ENCODE peak calls at places on chromosomes 13 and 19, in eight cellular contexts. O, S, Z, G, D, H, W and V are unnamed samples.

GRCh38 chr13:95349267-95349666 is 48.0 kb upstream of the ABCC4 start:
- DNase-seq in G (no peak), S (no peak), H (no peak), O (no peak), Z (peak), W (no peak), D (no peak), V (no peak)

GRCh38 chr19:48629599-48630288 is 7.4 kb downstream of the DBP start:
- DNase-seq in O (peak), Z (no peak), W (peak), S (no peak), G (no peak), D (peak), H (peak), V (no peak)

GRCh38 chr13:97369269-97369893 is 64.6 kb upstream of the RAP2A start:
- DNase-seq in H (peak), D (no peak), Z (peak), G (no peak), W (no peak), S (no peak), O (no peak), V (no peak)

GRCh38 chr19:6457958-6458694 is 1.5 kb downstream of the SLC25A23 start:
- DNase-seq in D (no peak), W (no peak), H (no peak), S (no peak), G (no peak), O (no peak), Z (peak), V (no peak)

GRCh38 chr19:30236006-30236405 is 136.2 kb upstream of the ZNF536 start:
- DNase-seq in S (peak), O (peak), D (no peak), G (no peak), W (no peak), H (no peak), Z (no peak), V (no peak)

GRCh38 chr19:15640294-15640903 is at the start of gene CYP4F3:
- DNase-seq in S (no peak), H (no peak), W (no peak), Z (no peak), G (no peak), D (no peak), O (no peak), V (no peak)

GRCh38 chr19:50633973-50634372 is 5.7 kb downstream of the SYT3 start:
- DNase-seq in H (no peak), G (no peak), O (no peak), W (no peak), D (no peak), Z (no peak), S (no peak), V (no peak)

GRCh38 chr19:4713384-4713951 is 10.2 kb downstream of the DPP9 start:
- DNase-seq in D (peak), Z (peak), G (no peak), W (peak), H (no peak), O (no peak), S (no peak), V (no peak)

GRCh38 chr19:16457195-16457953 is 14.4 kb downstream of the EPS15L1 start:
- DNase-seq in H (no peak), O (peak), G (no peak), W (no peak), D (peak), S (no peak), Z (peak), V (no peak)

GRCh38 chr19:42274065-42274682 is 5.1 kb downstream of the CIC start:
- DNase-seq in G (peak), O (no peak), D (peak), S (peak), W (peak), H (no peak), Z (no peak), V (no peak)

GRCh38 chr13:87810391-87810801 is 139.2 kb downstream of the SLITRK5 start:
- DNase-seq in W (peak), Z (peak), O (peak), H (no peak), D (no peak), G (no peak), S (no peak), V (no peak)

GRCh38 chr19:38228491-38229439 is 4.7 kb upstream of the DPF1 start:
- DNase-seq in H (no peak), D (no peak), G (no peak), O (peak), S (no peak), Z (no peak), W (no peak), V (no peak)

GRCh38 chr13:92716749-92717148 is 509.9 kb upstream of the GPC6 start:
- DNase-seq in D (no peak), S (no peak), G (no peak), H (no peak), W (no peak), O (no peak), Z (peak), V (no peak)

GRCh38 chr13:42164557-42165125 is 107.3 kb upstream of the AKAP11 start:
- DNase-seq in O (no peak), W (no peak), H (no peak), S (no peak), G (no peak), D (no peak), Z (no peak), V (no peak)

GRCh38 chr19:56071151-56071550 is 49.9 kb downstream of the ZNF787 start:
- DNase-seq in H (no peak), O (no peak), S (no peak), D (no peak), W (no peak), G (no peak), Z (no peak), V (no peak)

GRCh38 chr13:106349080-106349841 is 186.2 kb downstream of the EFNB2 start:
- DNase-seq in D (no peak), W (peak), G (no peak), H (no peak), S (no peak), O (peak), Z (peak), V (no peak)

GRCh38 chr13:109180905-109181425 is 551.6 kb downstream of the MYO16 start:
- DNase-seq in S (no peak), W (peak), Z (peak), O (no peak), G (no peak), D (no peak), H (no peak), V (no peak)

GRCh38 chr19:12867120-12868099 is 13.8 kb downstream of the DNASE2 start:
- DNase-seq in W (peak), H (peak), S (no peak), Z (peak), G (peak), D (no peak), O (peak), V (peak)

GRCh38 chr13:66581691-66582090 is 648.4 kb downstream of the PCDH9 start:
- DNase-seq in H (no peak), S (no peak), G (no peak), D (no peak), W (no peak), Z (no peak), O (no peak), V (no peak)

GRCh38 chr19:57282011-57282636 is 1.8 kb downstream of the ZNF460 start:
- DNase-seq in S (no peak), G (no peak), O (no peak), W (peak), Z (no peak), D (no peak), H (no peak), V (no peak)

GRCh38 chr13:44870456-44870929 is 118.8 kb downstream of the NUFIP1 start:
- DNase-seq in H (no peak), S (no peak), D (no peak), Z (no peak), G (no peak), W (no peak), O (no peak), V (no peak)

GRCh38 chr13:113545931-113546516 is 38.5 kb upstream of the TFDP1 start:
- DNase-seq in O (no peak), G (no peak), Z (no peak), H (no peak), W (no peak), S (no peak), D (peak), V (no peak)

GRCh38 chr13:30870049-30870884 is 35.8 kb upstream of the MEDAG start:
- DNase-seq in S (no peak), Z (peak), O (peak), W (peak), H (peak), G (no peak), D (peak), V (no peak)

GRCh38 chr19:16019691-16020448 is 56.4 kb upstream of the TPM4 start:
- DNase-seq in G (no peak), W (no peak), O (no peak), H (no peak), D (peak), S (no peak), Z (no peak), V (no peak)

GRCh38 chr19:35013047-35013819 is 13.1 kb downstream of the GRAMD1A start:
- DNase-seq in Z (peak), W (peak), G (peak), O (peak), H (peak), S (no peak), D (peak), V (peak)

GRCh38 chr13:112532837-112533745 is 54.9 kb downstream of the TUBGCP3 start:
- DNase-seq in D (no peak), W (no peak), O (no peak), G (no peak), S (no peak), Z (no peak), H (peak), V (no peak)

GRCh38 chr19:16261584-16262370 is 62.8 kb upstream of the KLF2 start:
- DNase-seq in O (no peak), S (no peak), G (no peak), D (no peak), W (no peak), H (no peak), Z (no peak), V (no peak)

GRCh38 chr13:28320884-28321574 is 173.9 kb downstream of the FLT1 start:
- DNase-seq in G (no peak), Z (no peak), S (no peak), H (no peak), W (no peak), D (no peak), O (no peak), V (no peak)

GRCh38 chr13:110061270-110061669 is 245.7 kb downstream of the COL4A1 start:
- DNase-seq in W (no peak), Z (no peak), S (no peak), G (no peak), D (no peak), O (no peak), H (no peak), V (no peak)

GRCh38 chr13:41199526-41199925 is 5.2 kb upstream of the KBTBD7 start:
- DNase-seq in W (no peak), H (no peak), G (no peak), Z (no peak), D (no peak), S (no peak), O (no peak), V (no peak)

DNA sequence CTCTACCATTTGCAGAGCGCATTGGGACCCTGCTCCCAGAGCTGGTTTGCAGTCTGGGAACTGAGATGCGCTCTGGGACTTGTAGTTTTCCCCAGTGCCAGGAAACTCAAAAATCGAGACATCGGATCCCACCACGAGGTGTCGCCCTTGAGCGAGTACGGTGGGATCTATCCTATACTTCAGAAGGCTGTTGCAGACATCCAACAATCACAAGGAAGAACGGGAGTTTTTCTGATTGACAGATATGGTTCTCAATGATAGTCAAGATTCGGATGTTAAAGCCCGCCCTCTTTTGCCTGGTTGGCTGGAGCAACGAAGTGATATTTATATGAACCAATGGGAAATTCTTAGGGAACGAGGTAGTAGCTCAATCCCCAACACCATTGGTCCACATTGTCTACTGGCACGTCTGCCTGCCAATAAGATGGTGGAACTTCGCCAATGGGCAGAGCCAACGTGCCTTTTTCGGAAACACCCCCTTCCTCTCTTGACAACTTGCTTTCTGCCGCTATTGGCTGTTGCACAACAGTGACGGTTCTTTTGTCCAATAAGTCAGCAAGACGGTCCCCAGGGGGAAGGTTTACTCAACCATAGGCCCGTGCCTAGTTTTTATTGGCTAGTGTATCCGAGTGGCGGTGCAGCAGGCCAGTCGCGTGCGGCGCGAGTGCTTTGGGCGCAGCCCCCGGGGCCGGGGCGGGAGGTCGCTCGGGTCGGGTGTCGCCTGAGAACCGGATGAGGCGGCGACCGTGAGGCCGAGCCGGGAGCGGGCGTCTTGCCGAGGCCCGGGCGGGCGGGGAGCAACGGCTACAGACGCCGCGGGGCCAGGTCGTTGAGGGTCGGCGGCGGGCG is at the start of gene DNM2:
- DNase-seq in S (peak), D (peak), H (peak), Z (peak), W (peak), O (peak), G (peak), V (peak)
- TF ChIP-seq CTCF in S (peak), D (peak), H (peak), Z (peak), W (peak), O (peak), G (peak), V (no peak)

GRCh38 chr13:71811344-71811743 is 55.7 kb downstream of the DACH1 start:
- DNase-seq in Z (no peak), W (no peak), H (no peak), S (no peak), D (no peak), G (no peak), O (no peak), V (no peak)
- TF ChIP-seq CTCF in Z (no peak), W (no peak), H (no peak), S (no peak), D (no peak), G (no peak), O (no peak), V (no peak)

DNA sequence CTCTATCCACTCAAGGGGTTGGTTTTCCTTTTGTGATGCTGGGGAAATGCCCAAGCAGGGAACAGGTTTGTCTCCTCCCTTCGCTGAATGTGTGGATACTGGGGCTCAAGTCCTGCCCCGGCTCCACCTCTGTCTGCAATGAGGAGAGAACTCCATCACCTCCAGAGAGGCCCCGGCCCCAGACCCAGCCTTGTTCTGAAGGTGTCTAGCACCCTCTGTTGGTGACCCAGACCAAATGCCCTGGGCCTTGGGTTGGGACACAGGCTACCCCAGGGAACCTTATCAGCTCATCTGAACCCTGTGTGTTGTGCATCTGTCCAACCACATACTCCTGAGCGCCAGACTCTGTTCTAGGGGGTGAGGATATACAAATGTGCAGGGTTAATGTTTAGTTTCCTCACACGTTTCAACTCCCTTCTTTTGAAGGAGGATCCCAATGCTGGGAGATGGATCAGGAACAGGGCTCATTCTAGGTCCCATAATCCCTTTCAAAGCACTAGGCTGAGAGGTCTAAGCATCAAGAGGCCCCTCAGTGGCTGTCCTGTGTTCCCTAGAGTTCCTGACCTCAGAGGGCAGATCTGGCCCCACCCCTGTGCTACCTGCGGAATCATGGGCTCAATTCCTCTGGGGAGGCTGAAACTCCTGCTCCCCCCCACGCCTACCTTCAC is 112.5 kb upstream of the SLC7A1 start:
- DNase-seq in D (no peak), O (no peak), W (peak), H (peak), Z (peak), G (no peak), S (no peak), V (no peak)
- TF ChIP-seq CTCF in D (peak), O (peak), W (peak), H (peak), Z (peak), G (peak), S (peak), V (no peak)

GRCh38 chr19:7799640-7800355 is 30.2 kb upstream of the EVI5L start:
- DNase-seq in S (no peak), O (peak), H (peak), D (no peak), Z (peak), W (peak), G (no peak), V (peak)
- TF ChIP-seq CTCF in S (peak), O (peak), H (peak), D (peak), Z (peak), W (peak), G (peak), V (no peak)

GRCh38 chr13:23599083-23599925 is 29.1 kb downstream of the TNFRSF19 start:
- DNase-seq in S (no peak), W (peak), G (no peak), D (no peak), Z (no peak), H (no peak), O (no peak), V (no peak)
- TF ChIP-seq CTCF in S (no peak), W (no peak), G (no peak), D (no peak), Z (no peak), H (no peak), O (no peak), V (no peak)

GRCh38 chr19:31882709-31883108 is 462.7 kb upstream of the ZNF507 start:
- DNase-seq in D (no peak), Z (no peak), O (no peak), G (no peak), H (no peak), S (no peak), W (no peak), V (no peak)
- TF ChIP-seq CTCF in D (no peak), Z (no peak), O (no peak), G (no peak), H (no peak), S (no peak), W (no peak), V (no peak)

DNA sequence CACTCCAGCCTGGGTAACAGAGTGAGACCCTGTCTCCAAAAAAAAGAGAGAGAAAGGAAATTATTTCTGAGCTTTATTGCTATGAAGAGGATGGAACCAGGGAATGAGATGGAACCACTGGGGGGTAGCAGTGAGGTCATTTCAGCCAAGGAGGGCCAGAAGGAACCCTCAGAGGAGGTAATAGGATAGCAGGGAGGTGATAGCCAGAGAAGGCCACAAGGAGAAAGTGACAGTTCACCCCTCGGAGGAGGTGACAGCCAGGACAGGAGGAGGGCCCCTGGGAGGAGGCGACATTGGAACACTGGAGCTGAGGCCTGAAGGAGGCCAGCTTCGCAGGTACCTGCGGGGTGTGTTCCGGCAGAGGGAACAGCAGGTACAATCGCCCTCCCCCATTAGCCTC is 695 bp upstream of the PGPEP1 start:
- DNase-seq in Z (peak), O (peak), D (no peak), H (no peak), G (no peak), S (no peak), W (no peak), V (no peak)
- TF ChIP-seq CTCF in Z (peak), O (no peak), D (no peak), H (peak), G (no peak), S (no peak), W (peak), V (no peak)